ENCODE peak calls at places on chromosomes 4 and X, in ten cellular contexts. A is aorta; D is fibroblast of the conjunctiva; Y is DMS153; W is pancreas; H is AG04450; P is HT1080; R is NCI-H2107; L is stimulated activated CD4-positive, alpha-beta T cell treated with anti-CD3 and anti-CD28 coated beads, Interleukin-12 subunit alpha, Interleukin-12 subunit beta, amount 100 ng/mL, for 4 hours; T is hypothalamus. Q is an unnamed sample.

GRCh38 chr4:2799971-2800690 is 7.2 kb downstream of the SH3BP2 start:
- DNase-seq in P (no peak), H (no peak), Y (no peak), R (no peak), A (peak), L (no peak), D (no peak), T (peak), W (peak), Q (peak)

GRCh38 chr4:88008624-88009235 is 1.3 kb downstream of the PKD2 start:
- DNase-seq in A (no peak), L (no peak), H (no peak), P (peak), W (no peak), R (no peak), D (no peak), T (no peak), Y (no peak), Q (no peak)

GRCh38 chrX:25012793-25013592 is 2.8 kb downstream of the ARX start:
- DNase-seq in R (no peak), P (peak), T (no peak), L (no peak), H (no peak), Y (no peak), D (no peak), W (no peak), A (no peak), Q (peak)

GRCh38 chr4:13160906-13161305 is 323.2 kb downstream of the RAB28 start:
- DNase-seq in P (peak), W (no peak), D (peak), A (no peak), T (no peak), Y (peak), R (no peak), L (no peak), H (no peak), Q (no peak)

GRCh38 chr4:56857601-56858301 is 36.2 kb upstream of the SPINK2 start:
- DNase-seq in D (no peak), T (no peak), W (no peak), Y (no peak), P (no peak), H (no peak), R (no peak), A (no peak), L (no peak), Q (no peak)

GRCh38 chr4:54386270-54386669 is 157.2 kb downstream of the PDGFRA start:
- DNase-seq in A (no peak), R (no peak), T (no peak), L (no peak), H (no peak), D (no peak), P (no peak), W (no peak), Y (no peak), Q (no peak)

GRCh38 chrX:103017542-103017941 is 46.4 kb downstream of the BEX1 start:
- DNase-seq in R (no peak), A (no peak), L (no peak), Y (no peak), H (no peak), D (no peak), T (no peak), W (no peak), P (no peak), Q (no peak)

GRCh38 chrX:111387470-111387869 is 24.5 kb downstream of the DCX start:
- DNase-seq in R (no peak), A (no peak), P (no peak), L (no peak), Y (peak), H (no peak), W (no peak), T (no peak), D (no peak), Q (no peak)